ENCODE peak calls at places on chromosomes 11 and 22, in five cellular contexts. C is activated naive CD4-positive, alpha-beta T cell; Z is cardiac septum; O is COLO829; W is keratinocyte. D is an unnamed sample.

GRCh38 chr11:65743928-65744698 is 23.5 kb upstream of the RNASEH2C start:
- DNase-seq in C (no peak), Z (no peak), O (no peak), W (no peak), D (no peak)

GRCh38 chr11:5841797-5842196 is at the start of gene OR52E6:
- DNase-seq in C (no peak), Z (no peak), O (no peak), W (no peak), D (no peak)

GRCh38 chr22:25706197-25706596 is 35.8 kb upstream of the MYO18B start:
- DNase-seq in C (no peak), Z (no peak), O (no peak), W (no peak), D (no peak)

GRCh38 chr11:108983621-108984020 is 318.8 kb downstream of the DDX10 start:
- DNase-seq in C (no peak), Z (no peak), O (no peak), W (no peak), D (no peak)

GRCh38 chr22:50169774-50170341 is 673 bp upstream of the PANX2 start:
- DNase-seq in C (no peak), Z (peak; percentile 90), O (no peak), W (no peak), D (no peak)

GRCh38 chr11:57432714-57433163 is 5.8 kb upstream of the SLC43A3 start:
- DNase-seq in C (no peak), Z (peak; percentile 70), O (no peak), W (no peak), D (no peak)

GRCh38 chr22:25347752-25348102 is 128.3 kb downstream of the CRYBB2 start:
- DNase-seq in C (no peak), Z (no peak), O (no peak), W (no peak), D (no peak)

GRCh38 chr11:127042445-127042844 is 41.9 kb upstream of the KIRREL3 start:
- DNase-seq in C (no peak), Z (no peak), O (no peak), W (no peak), D (no peak)

GRCh38 chr11:74709175-74709574 is 22.1 kb downstream of the CHRDL2 start:
- DNase-seq in C (no peak), Z (no peak), O (no peak), W (no peak), D (no peak)

GRCh38 chr11:47264119-47264915 is 5.6 kb upstream of the MADD start:
- DNase-seq in C (no peak), Z (no peak), O (no peak), W (no peak), D (no peak)

GRCh38 chr11:36622431-36623136 is 24.5 kb upstream of the RAG2 start:
- DNase-seq in C (no peak), Z (no peak), O (peak; percentile 35), W (no peak), D (no peak)

GRCh38 chr22:40588726-40589125 is 47.8 kb downstream of the MRTFA start:
- DNase-seq in C (no peak), Z (no peak), O (no peak), W (no peak), D (no peak)

GRCh38 chr11:86873573-86874083 is 73.3 kb downstream of the PRSS23 start:
- DNase-seq in C (no peak), Z (no peak), O (no peak), W (no peak), D (no peak)

GRCh38 chr22:42925598-42925997 is 68.5 kb upstream of the ARFGAP3 start:
- DNase-seq in C (no peak), Z (no peak), O (no peak), W (no peak), D (no peak)

GRCh38 chr11:67466367-67466766 is 2.7 kb downstream of the TMEM134 start:
- DNase-seq in C (no peak), Z (no peak), O (no peak), W (no peak), D (no peak)

GRCh38 chr22:46062232-46062615 is 85.3 kb upstream of the WNT7B start:
- DNase-seq in C (no peak), Z (no peak), O (no peak), W (no peak), D (no peak)

D was measured in cortex of kidney.